ENCODE peak calls at places on chromosomes 12 and 14, in four cellular contexts. V, A, W and K are unnamed samples.

GRCh38 chr12:1457901-1458300 is 136.5 kb downstream of the FBXL14 start:
- DNase-seq in A (no peak), V (no peak), W (no peak), K (no peak)

GRCh38 chr12:11752403-11753150 is 103.1 kb downstream of the ETV6 start:
- DNase-seq in W (no peak), A (no peak), V (no peak), K (no peak)

GRCh38 chr12:49598527-49598926 is 6.9 kb downstream of the FAM186B start:
- DNase-seq in A (no peak), W (no peak), V (no peak), K (no peak)

GRCh38 chr14:38105106-38105702 is 102.5 kb upstream of the SSTR1 start:
- DNase-seq in V (no peak), A (no peak), W (no peak), K (no peak)

GRCh38 chr12:54701940-54702592 is 53.9 kb upstream of the DCD start:
- DNase-seq in A (no peak), V (peak; percentile 66), W (peak; percentile 56), K (peak; percentile 14)

GRCh38 chr14:64117671-64118402 is 176.3 kb downstream of the ESR2 start:
- DNase-seq in W (peak; percentile 82), A (no peak), V (no peak), K (no peak)

GRCh38 chr12:102891756-102892155 is 25.3 kb downstream of the PAH start:
- DNase-seq in V (no peak), W (no peak), A (no peak), K (no peak)

GRCh38 chr12:27554421-27555186 is 30.6 kb downstream of the PPFIBP1 start:
- DNase-seq in V (peak; percentile 35), W (no peak), A (no peak), K (peak; percentile 45)

GRCh38 chr12:2190085-2190484 is 137.3 kb downstream of the CACNA1C start:
- DNase-seq in V (no peak), W (no peak), A (no peak), K (no peak)

GRCh38 chr12:27618836-27619235 is 77.4 kb upstream of the REP15 start:
- DNase-seq in V (no peak), W (no peak), A (no peak), K (no peak)

GRCh38 chr12:130223767-130224244 is 61.5 kb downstream of the FZD10 start:
- DNase-seq in A (no peak), V (no peak), W (no peak), K (no peak)

GRCh38 chr14:79011091-79011919 is 841.1 kb downstream of the NRXN3 start:
- DNase-seq in V (peak; percentile 69), W (peak; percentile 38), A (no peak), K (peak; percentile 36)

GRCh38 chr12:112183141-112183581 is 57.8 kb downstream of the TRAFD1 start:
- DNase-seq in W (no peak), A (no peak), V (no peak), K (no peak)

GRCh38 chr12:41302979-41303403 is 114.9 kb downstream of the PDZRN4 start:
- DNase-seq in A (no peak), V (no peak), W (no peak), K (no peak)

GRCh38 chr14:95679995-95680735 is 6.1 kb upstream of the TCL1B start:
- DNase-seq in W (no peak), V (peak; percentile 51), A (no peak), K (no peak)

GRCh38 chr14:94372021-94372605 is 16.3 kb downstream of the SERPINA1 start:
- DNase-seq in A (no peak), V (no peak), W (no peak), K (no peak)

GRCh38 chr12:47777741-47778558 is 4.9 kb downstream of the SLC48A1 start:
- DNase-seq in W (no peak), A (peak; percentile 91), V (no peak), K (no peak)

GRCh38 chr14:23285530-23286019 is 357 bp downstream of the HOMEZ start:
- DNase-seq in A (no peak), V (no peak), W (no peak), K (peak; percentile 22)

GRCh38 chr12:106195638-106196037 is 52.2 kb downstream of the CKAP4 start:
- DNase-seq in A (no peak), V (peak; percentile 9), W (no peak), K (peak; percentile 52)

GRCh38 chr14:65832431-65833253 is 420.1 kb downstream of the FUT8 start:
- DNase-seq in W (no peak), A (no peak), V (no peak), K (peak; percentile 72)

GRCh38 chr12:32776258-32776657 is 20.6 kb upstream of the YARS2 start:
- DNase-seq in W (no peak), A (no peak), V (no peak), K (no peak)